ENCODE peak calls at places on chromosomes 7 and 10, in four cellular contexts. L, D, V and P are unnamed samples.

GRCh38 chr10:30431435-30431911 is 2.5 kb upstream of the MAP3K8 start:
- DNase-seq in L (no peak), D (no peak), V (no peak), P (no peak)

GRCh38 chr7:108603922-108604684 is 34.4 kb downstream of the DNAJB9 start:
- DNase-seq in D (no peak), L (no peak), V (no peak), P (no peak)

GRCh38 chr10:586151-586550 is 103.3 kb downstream of the DIP2C start:
- DNase-seq in L (no peak), V (no peak), D (no peak), P (no peak)

GRCh38 chr7:105673367-105674188 is 92.3 kb upstream of the EFCAB10 start:
- DNase-seq in L (no peak), D (no peak), V (no peak), P (no peak)

GRCh38 chr7:47693161-47693740 is 111.3 kb upstream of the TNS3 start:
- DNase-seq in L (no peak), V (no peak), D (no peak), P (no peak)

GRCh38 chr10:77939561-77940001 is 13.0 kb upstream of the DLG5 start:
- DNase-seq in L (peak; percentile 69), V (no peak), D (no peak), P (no peak)

GRCh38 chr10:43218206-43218950 is 48.5 kb downstream of the RASGEF1A start:
- DNase-seq in L (no peak), V (no peak), D (no peak), P (no peak)

GRCh38 chr7:14340415-14341079 is 351.1 kb upstream of the ETV1 start:
- DNase-seq in L (no peak), V (no peak), D (no peak), P (no peak)

GRCh38 chr10:42929993-42930392 is 146.9 kb upstream of the RET start:
- DNase-seq in D (no peak), V (no peak), L (no peak), P (no peak)

GRCh38 chr10:67784584-67784983 is 53.4 kb downstream of the DNAJC12 start:
- DNase-seq in L (no peak), V (no peak), D (no peak), P (no peak)

GRCh38 chr7:4835398-4836205 is 26.2 kb downstream of the PAPOLB start:
- DNase-seq in V (no peak), L (no peak), D (no peak), P (no peak)

GRCh38 chr7:1027285-1028043 is 16.9 kb upstream of the GPR146 start:
- DNase-seq in V (no peak), D (no peak), L (no peak), P (no peak)

GRCh38 chr10:4812952-4813351 is 13.1 kb upstream of the AKR1E2 start:
- DNase-seq in V (no peak), L (peak; percentile 64), D (no peak), P (peak; percentile 15)

GRCh38 chr7:94127026-94127425 is 122.9 kb upstream of the BET1 start:
- DNase-seq in D (no peak), V (no peak), L (no peak), P (no peak)

GRCh38 chr7:32103361-32103760 is 33.2 kb upstream of the PDE1C start:
- DNase-seq in V (no peak), L (no peak), D (no peak), P (no peak)